ENCODE peak calls at places on chromosomes 7 and 10, in four cellular contexts. One of them, this sample, is unnamed.
A peak's percentile ranks its signal among the peaks of the same experiment; 100 is the strongest.

GRCh38 chr7:120273476-120273975 is 551 bp downstream of the KCND2 start:
- DNase-seq in lower lobe of right lung: peak; percentile 49
- DNase-seq in suprapubic skin: no peak
- DNase-seq in WTC11: peak; percentile 72
- DNase-seq in this sample: peak; percentile 81

GRCh38 chr10:29598861-29599311 is 35.9 kb downstream of the SVIL start:
- DNase-seq in WTC11: no peak
- DNase-seq in lower lobe of right lung: no peak
- DNase-seq in suprapubic skin: no peak
- DNase-seq in this sample: no peak

GRCh38 chr10:86500846-86501245 is 20.7 kb downstream of the WAPL start:
- DNase-seq in WTC11: no peak
- DNase-seq in suprapubic skin: no peak
- DNase-seq in lower lobe of right lung: no peak
- DNase-seq in this sample: no peak

GRCh38 chr7:1818581-1819200 is 148.6 kb downstream of the ELFN1 start:
- DNase-seq in WTC11: no peak
- DNase-seq in lower lobe of right lung: peak; percentile 28
- DNase-seq in suprapubic skin: peak; percentile 44
- DNase-seq in this sample: peak; percentile 72

GRCh38 chr7:115217373-115217772 is 295.5 kb downstream of the MDFIC start:
- DNase-seq in lower lobe of right lung: no peak
- DNase-seq in suprapubic skin: no peak
- DNase-seq in WTC11: no peak
- DNase-seq in this sample: no peak

GRCh38 chr7:141648276-141649114 is 53.5 kb downstream of the DENND11 start:
- DNase-seq in lower lobe of right lung: no peak
- DNase-seq in suprapubic skin: no peak
- DNase-seq in WTC11: no peak
- DNase-seq in this sample: no peak

GRCh38 chr7:151503902-151504714 is 15.6 kb downstream of the RHEB start:
- DNase-seq in WTC11: no peak
- DNase-seq in suprapubic skin: no peak
- DNase-seq in lower lobe of right lung: no peak
- DNase-seq in this sample: no peak

GRCh38 chr7:36670585-36671431 is 53.5 kb downstream of the AOAH start:
- DNase-seq in WTC11: peak; percentile 75
- DNase-seq in lower lobe of right lung: peak; percentile 53
- DNase-seq in suprapubic skin: no peak
- DNase-seq in this sample: no peak

GRCh38 chr7:93821463-93821862 is 69.1 kb downstream of the TFPI2 start:
- DNase-seq in WTC11: no peak
- DNase-seq in suprapubic skin: no peak
- DNase-seq in lower lobe of right lung: no peak
- DNase-seq in this sample: no peak

GRCh38 chr7:101832681-101833375 is 15.4 kb downstream of the CUX1 start:
- DNase-seq in suprapubic skin: no peak
- DNase-seq in lower lobe of right lung: no peak
- DNase-seq in WTC11: no peak
- DNase-seq in this sample: peak; percentile 71

GRCh38 chr7:102173669-102174068 is 113.0 kb upstream of the SH2B2 start:
- DNase-seq in suprapubic skin: no peak
- DNase-seq in lower lobe of right lung: no peak
- DNase-seq in WTC11: no peak
- DNase-seq in this sample: no peak

GRCh38 chr10:119313645-119314044 is 106.3 kb downstream of the GRK5 start:
- DNase-seq in lower lobe of right lung: no peak
- DNase-seq in WTC11: no peak
- DNase-seq in suprapubic skin: no peak
- DNase-seq in this sample: no peak

GRCh38 chr7:135098391-135098790 is 49.5 kb upstream of the TMEM140 start:
- DNase-seq in WTC11: no peak
- DNase-seq in suprapubic skin: no peak
- DNase-seq in lower lobe of right lung: no peak
- DNase-seq in this sample: no peak

GRCh38 chr7:29369909-29370488 is 175.4 kb downstream of the CHN2 start:
- DNase-seq in WTC11: no peak
- DNase-seq in suprapubic skin: no peak
- DNase-seq in lower lobe of right lung: no peak
- DNase-seq in this sample: no peak

GRCh38 chr10:102775973-102776669 is 32.4 kb downstream of the WBP1L start:
- DNase-seq in WTC11: no peak
- DNase-seq in suprapubic skin: peak; percentile 89
- DNase-seq in lower lobe of right lung: peak; percentile 63
- DNase-seq in this sample: peak; percentile 90

GRCh38 chr10:124285587-124286527 is 132.9 kb downstream of the OAT start:
- DNase-seq in WTC11: peak; percentile 6
- DNase-seq in suprapubic skin: peak; percentile 14
- DNase-seq in lower lobe of right lung: no peak
- DNase-seq in this sample: peak; percentile 62

GRCh38 chr10:3986407-3987141 is 201.6 kb upstream of the KLF6 start:
- DNase-seq in WTC11: no peak
- DNase-seq in lower lobe of right lung: no peak
- DNase-seq in suprapubic skin: no peak
- DNase-seq in this sample: no peak